ENCODE peak calls at places on chromosomes 16 and 17, in four cellular contexts. One of them, this sample, is unnamed.

GRCh38 chr16:23557779-23558330 is 328 bp downstream of the UBFD1 start:
- DNase-seq in NCI-H1092: no peak
- DNase-seq in ACHN: no peak
- DNase-seq in AG10803: peak; percentile 42
- DNase-seq in this sample: peak; percentile 42

GRCh38 chr16:23060458-23061320 is 88.6 kb downstream of the USP31 start:
- DNase-seq in NCI-H1092: peak; percentile 49
- DNase-seq in ACHN: peak; percentile 81
- DNase-seq in AG10803: peak; percentile 68
- DNase-seq in this sample: peak; percentile 61

GRCh38 chr16:28193530-28194423 is 18.0 kb downstream of the XPO6 start:
- DNase-seq in NCI-H1092: no peak
- DNase-seq in ACHN: peak; percentile 78
- DNase-seq in AG10803: peak; percentile 98
- DNase-seq in this sample: no peak

GRCh38 chr17:57337390-57337789 is 81.1 kb downstream of the MSI2 start:
- DNase-seq in NCI-H1092: peak; percentile 91
- DNase-seq in ACHN: no peak
- DNase-seq in AG10803: no peak
- DNase-seq in this sample: no peak

GRCh38 chr17:81420769-81421462 is 25.7 kb downstream of the BAHCC1 start:
- DNase-seq in NCI-H1092: no peak
- DNase-seq in ACHN: no peak
- DNase-seq in AG10803: peak; percentile 68
- DNase-seq in this sample: no peak

GRCh38 chr17:80727409-80727755 is 182.7 kb downstream of the RPTOR start:
- DNase-seq in NCI-H1092: no peak
- DNase-seq in ACHN: no peak
- DNase-seq in AG10803: no peak
- DNase-seq in this sample: no peak

GRCh38 chr17:48307814-48308411 is 122.1 kb downstream of the SKAP1 start:
- DNase-seq in NCI-H1092: peak; percentile 53
- DNase-seq in ACHN: peak; percentile 71
- DNase-seq in AG10803: peak; percentile 75
- DNase-seq in this sample: peak; percentile 71

GRCh38 chr17:67042104-67042899 is 2.1 kb upstream of the CACNG1 start:
- DNase-seq in NCI-H1092: no peak
- DNase-seq in ACHN: no peak
- DNase-seq in AG10803: no peak
- DNase-seq in this sample: no peak

GRCh38 chr17:61139219-61139618 is 260.4 kb upstream of the TBX2 start:
- DNase-seq in NCI-H1092: no peak
- DNase-seq in ACHN: no peak
- DNase-seq in AG10803: peak; percentile 86
- DNase-seq in this sample: no peak

GRCh38 chr16:80806957-80807356 is 2.6 kb upstream of the CDYL2 start:
- DNase-seq in NCI-H1092: no peak
- DNase-seq in ACHN: peak; percentile 58
- DNase-seq in AG10803: peak; percentile 55
- DNase-seq in this sample: no peak

GRCh38 chr17:3886776-3887175 is 6.1 kb downstream of the CAMKK1 start:
- DNase-seq in NCI-H1092: no peak
- DNase-seq in ACHN: no peak
- DNase-seq in AG10803: no peak
- DNase-seq in this sample: no peak

GRCh38 chr16:11202260-11203091 is 53.5 kb downstream of the SOCS1 start:
- DNase-seq in NCI-H1092: no peak
- DNase-seq in ACHN: peak; percentile 44
- DNase-seq in AG10803: peak; percentile 62
- DNase-seq in this sample: no peak

This sample was measured in H9.